ENCODE peak calls at places on chromosome 1, in six cellular contexts. One of them, this sample, is unnamed.

GRCh38 chr1:8019229-8019620 is 6.9 kb downstream of the ERRFI1 start:
- DNase-seq in stimulated activated CD4-positive, alpha-beta T cell treated with anti-CD3 and anti-CD28 coated beads, Interleukin-12 subunit alpha, Interleukin-12 subunit beta, amount 100 ng/mL, for 4 hours: no peak
- DNase-seq in ovary: no peak
- DNase-seq in bronchial epithelial cell: no peak
- DNase-seq in mucosa of gallbladder: no peak
- DNase-seq in NCI-H2171: no peak
- DNase-seq in this sample: no peak

GRCh38 chr1:53241828-53242227 is 3.5 kb upstream of the MAGOH start:
- DNase-seq in stimulated activated CD4-positive, alpha-beta T cell treated with anti-CD3 and anti-CD28 coated beads, Interleukin-12 subunit alpha, Interleukin-12 subunit beta, amount 100 ng/mL, for 4 hours: no peak
- DNase-seq in ovary: no peak
- DNase-seq in bronchial epithelial cell: no peak
- DNase-seq in mucosa of gallbladder: no peak
- DNase-seq in NCI-H2171: no peak
- DNase-seq in this sample: no peak

GRCh38 chr1:87757700-87758099 is 429.0 kb downstream of the LMO4 start:
- DNase-seq in stimulated activated CD4-positive, alpha-beta T cell treated with anti-CD3 and anti-CD28 coated beads, Interleukin-12 subunit alpha, Interleukin-12 subunit beta, amount 100 ng/mL, for 4 hours: no peak
- DNase-seq in ovary: no peak
- DNase-seq in bronchial epithelial cell: no peak
- DNase-seq in mucosa of gallbladder: no peak
- DNase-seq in NCI-H2171: no peak
- DNase-seq in this sample: no peak

GRCh38 chr1:27832762-27833161 is 2.2 kb downstream of the PPP1R8 start:
- DNase-seq in stimulated activated CD4-positive, alpha-beta T cell treated with anti-CD3 and anti-CD28 coated beads, Interleukin-12 subunit alpha, Interleukin-12 subunit beta, amount 100 ng/mL, for 4 hours: no peak
- DNase-seq in ovary: no peak
- DNase-seq in bronchial epithelial cell: peak
- DNase-seq in mucosa of gallbladder: no peak
- DNase-seq in NCI-H2171: no peak
- DNase-seq in this sample: no peak

GRCh38 chr1:153649867-153650235 is 8.7 kb upstream of the SNAPIN start:
- DNase-seq in stimulated activated CD4-positive, alpha-beta T cell treated with anti-CD3 and anti-CD28 coated beads, Interleukin-12 subunit alpha, Interleukin-12 subunit beta, amount 100 ng/mL, for 4 hours: no peak
- DNase-seq in ovary: no peak
- DNase-seq in bronchial epithelial cell: no peak
- DNase-seq in mucosa of gallbladder: no peak
- DNase-seq in NCI-H2171: no peak
- DNase-seq in this sample: no peak

GRCh38 chr1:156910309-156910782 is 10.1 kb upstream of the LRRC71 start:
- DNase-seq in stimulated activated CD4-positive, alpha-beta T cell treated with anti-CD3 and anti-CD28 coated beads, Interleukin-12 subunit alpha, Interleukin-12 subunit beta, amount 100 ng/mL, for 4 hours: peak
- DNase-seq in ovary: no peak
- DNase-seq in bronchial epithelial cell: no peak
- DNase-seq in mucosa of gallbladder: no peak
- DNase-seq in NCI-H2171: no peak
- DNase-seq in this sample: no peak

GRCh38 chr1:7265771-7266371 is 480.6 kb downstream of the CAMTA1 start:
- DNase-seq in stimulated activated CD4-positive, alpha-beta T cell treated with anti-CD3 and anti-CD28 coated beads, Interleukin-12 subunit alpha, Interleukin-12 subunit beta, amount 100 ng/mL, for 4 hours: no peak
- DNase-seq in ovary: no peak
- DNase-seq in bronchial epithelial cell: peak
- DNase-seq in mucosa of gallbladder: peak
- DNase-seq in NCI-H2171: no peak
- DNase-seq in this sample: no peak

GRCh38 chr1:184387069-184387870 is 441 bp downstream of the C1orf21 start:
- DNase-seq in stimulated activated CD4-positive, alpha-beta T cell treated with anti-CD3 and anti-CD28 coated beads, Interleukin-12 subunit alpha, Interleukin-12 subunit beta, amount 100 ng/mL, for 4 hours: peak
- DNase-seq in ovary: peak
- DNase-seq in bronchial epithelial cell: peak
- DNase-seq in mucosa of gallbladder: no peak
- DNase-seq in NCI-H2171: no peak
- DNase-seq in this sample: no peak

GRCh38 chr1:78718566-78718965 is 68.9 kb downstream of the IFI44 start:
- DNase-seq in stimulated activated CD4-positive, alpha-beta T cell treated with anti-CD3 and anti-CD28 coated beads, Interleukin-12 subunit alpha, Interleukin-12 subunit beta, amount 100 ng/mL, for 4 hours: no peak
- DNase-seq in ovary: no peak
- DNase-seq in bronchial epithelial cell: no peak
- DNase-seq in mucosa of gallbladder: no peak
- DNase-seq in NCI-H2171: no peak
- DNase-seq in this sample: no peak

GRCh38 chr1:39592069-39592468 is 15.5 kb upstream of the PABPC4 start:
- DNase-seq in stimulated activated CD4-positive, alpha-beta T cell treated with anti-CD3 and anti-CD28 coated beads, Interleukin-12 subunit alpha, Interleukin-12 subunit beta, amount 100 ng/mL, for 4 hours: no peak
- DNase-seq in ovary: no peak
- DNase-seq in bronchial epithelial cell: peak
- DNase-seq in mucosa of gallbladder: no peak
- DNase-seq in NCI-H2171: no peak
- DNase-seq in this sample: no peak

GRCh38 chr1:89890085-89890754 is 69.4 kb downstream of the LRRC8D start:
- DNase-seq in stimulated activated CD4-positive, alpha-beta T cell treated with anti-CD3 and anti-CD28 coated beads, Interleukin-12 subunit alpha, Interleukin-12 subunit beta, amount 100 ng/mL, for 4 hours: no peak
- DNase-seq in ovary: no peak
- DNase-seq in bronchial epithelial cell: peak
- DNase-seq in mucosa of gallbladder: no peak
- DNase-seq in NCI-H2171: no peak
- DNase-seq in this sample: no peak

This sample was measured in stimulated activated naive B cell treated with anti-CD40 and anti-IgM and Interleukin-4, amounts not matched to agents 10 μg/mL and 1 μg/mL and 100 μg/mL, for 72 hours.